ENCODE peak calls at places on chromosomes 5 and 9, in four cellular contexts. N, G, X and P are unnamed samples.

GRCh38 chr5:131899686-131900085 is 45.8 kb downstream of the MEIKIN start:
- DNase-seq in N (no peak), G (no peak), X (no peak), P (peak)

GRCh38 chr5:180117378-180117725 is 45.8 kb upstream of the RNF130 start:
- DNase-seq in N (no peak), G (no peak), X (no peak), P (no peak)

GRCh38 chr5:97365173-97365845 is 182.3 kb upstream of the RIOK2 start:
- DNase-seq in N (no peak), G (no peak), X (no peak), P (no peak)

GRCh38 chr9:37531699-37532098 is 44.5 kb downstream of the FBXO10 start:
- DNase-seq in N (peak), G (no peak), X (peak), P (no peak)

GRCh38 chr9:98563212-98563907 is 145.4 kb downstream of the GABBR2 start:
- DNase-seq in N (no peak), G (no peak), X (no peak), P (no peak)

GRCh38 chr9:7536310-7536939 is 263.2 kb downstream of the DMAC1 start:
- DNase-seq in N (peak), G (peak), X (peak), P (peak)

GRCh38 chr5:35246411-35246810 is 16.1 kb upstream of the PRLR start:
- DNase-seq in N (peak), G (no peak), X (no peak), P (no peak)

GRCh38 chr5:53360811-53361210 is 119.6 kb upstream of the FST start:
- DNase-seq in N (no peak), G (peak), X (no peak), P (peak)

GRCh38 chr9:72271617-72272478 is 93.2 kb downstream of the ZFAND5 start:
- DNase-seq in N (peak), G (peak), X (peak), P (peak)

GRCh38 chr5:163506726-163507125 is 1.3 kb downstream of the MAT2B start:
- DNase-seq in N (no peak), G (peak), X (peak), P (peak)

GRCh38 chr5:1832511-1833250 is 31.5 kb downstream of the NDUFS6 start:
- DNase-seq in N (no peak), G (no peak), X (no peak), P (no peak)

GRCh38 chr5:1757511-1757910 is 42.1 kb downstream of the MRPL36 start:
- DNase-seq in N (no peak), G (no peak), X (no peak), P (no peak)

GRCh38 chr9:135076876-135077430 is 10.5 kb upstream of the OLFM1 start:
- DNase-seq in N (no peak), G (no peak), X (no peak), P (no peak)

GRCh38 chr9:135073741-135074305 is 13.6 kb upstream of the OLFM1 start:
- DNase-seq in N (peak), G (no peak), X (no peak), P (no peak)

GRCh38 chr9:135074354-135075233 is 12.9 kb upstream of the OLFM1 start:
- DNase-seq in N (no peak), G (no peak), X (no peak), P (no peak)

GRCh38 chr9:135076143-135076875 is 11.2 kb upstream of the OLFM1 start:
- DNase-seq in N (no peak), G (no peak), X (no peak), P (no peak)

GRCh38 chr9:135075234-135076142 is 12.0 kb upstream of the OLFM1 start:
- DNase-seq in N (peak), G (no peak), X (no peak), P (no peak)
- H3K4me3 ChIP-seq in N (peak), G (no peak), X (no peak), P (no peak)

GRCh38 chr9:128558431-128559310 is 6.3 kb downstream of the SPTAN1 start:
- DNase-seq in N (peak), G (peak), X (peak), P (peak)
- TF ChIP-seq CTCF in N (no peak), G (no peak), X (no peak), P (no peak)

DNA sequence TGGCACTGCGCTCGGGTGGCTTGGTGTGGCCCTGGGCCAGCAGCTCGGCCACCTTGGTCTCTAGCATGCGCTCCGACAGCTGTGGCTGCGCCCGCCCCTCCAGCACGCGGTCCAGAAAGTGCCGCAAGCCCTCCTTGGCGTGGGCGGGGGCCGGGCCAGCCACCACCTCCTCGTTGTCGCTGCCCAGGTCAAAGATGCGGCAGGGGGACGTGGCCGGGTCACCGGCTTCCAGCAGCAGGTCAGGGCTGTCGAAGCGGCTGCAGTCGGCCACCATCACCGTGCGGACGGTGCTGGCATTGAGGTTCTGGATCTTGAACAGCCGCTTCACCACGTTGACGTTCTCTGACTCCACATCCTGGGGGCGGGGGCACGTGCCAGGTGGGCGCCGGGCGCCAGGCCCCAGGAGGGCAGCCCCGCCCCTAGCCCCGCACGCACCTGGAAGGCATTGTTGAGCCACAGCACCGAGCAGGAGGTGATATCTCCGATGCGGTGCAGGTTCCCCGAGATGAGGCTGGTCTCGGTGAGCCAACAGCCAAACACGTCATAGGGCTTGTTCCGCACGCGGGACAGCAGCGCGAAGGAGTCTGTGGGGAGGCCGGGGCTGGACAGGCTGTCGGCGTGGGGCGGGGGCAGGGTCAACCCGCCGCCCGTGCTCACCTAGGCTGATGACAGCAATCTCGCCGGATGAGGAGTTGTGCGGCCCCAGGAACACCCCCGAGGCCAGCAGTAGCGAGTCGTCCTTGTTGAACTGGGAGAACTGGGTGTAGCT is 2.2 kb downstream of the FBXW5 start:
- DNase-seq in N (no peak), G (no peak), X (no peak), P (no peak)
- H3K4me3 ChIP-seq in N (no peak), G (no peak), X (no peak), P (no peak)

GRCh38 chr9:137745541-137745991 is 126.8 kb downstream of the EHMT1 start:
- DNase-seq in N (peak), G (peak), X (peak), P (peak)
- TF ChIP-seq CTCF in N (no peak), G (no peak), X (no peak), P (no peak)

GRCh38 chr9:14347408-14348224 is 33.7 kb upstream of the NFIB start:
- DNase-seq in N (peak), G (no peak), X (no peak), P (peak)

GRCh38 chr9:14348241-14349140 is 34.5 kb upstream of the NFIB start:
- DNase-seq in N (no peak), G (no peak), X (no peak), P (peak)

GRCh38 chr9:14350766-14351165 is 36.8 kb upstream of the NFIB start:
- DNase-seq in N (no peak), G (no peak), X (no peak), P (peak)

GRCh38 chr9:14349818-14350333 is 35.9 kb upstream of the NFIB start:
- DNase-seq in N (no peak), G (no peak), X (no peak), P (no peak)

DNA sequence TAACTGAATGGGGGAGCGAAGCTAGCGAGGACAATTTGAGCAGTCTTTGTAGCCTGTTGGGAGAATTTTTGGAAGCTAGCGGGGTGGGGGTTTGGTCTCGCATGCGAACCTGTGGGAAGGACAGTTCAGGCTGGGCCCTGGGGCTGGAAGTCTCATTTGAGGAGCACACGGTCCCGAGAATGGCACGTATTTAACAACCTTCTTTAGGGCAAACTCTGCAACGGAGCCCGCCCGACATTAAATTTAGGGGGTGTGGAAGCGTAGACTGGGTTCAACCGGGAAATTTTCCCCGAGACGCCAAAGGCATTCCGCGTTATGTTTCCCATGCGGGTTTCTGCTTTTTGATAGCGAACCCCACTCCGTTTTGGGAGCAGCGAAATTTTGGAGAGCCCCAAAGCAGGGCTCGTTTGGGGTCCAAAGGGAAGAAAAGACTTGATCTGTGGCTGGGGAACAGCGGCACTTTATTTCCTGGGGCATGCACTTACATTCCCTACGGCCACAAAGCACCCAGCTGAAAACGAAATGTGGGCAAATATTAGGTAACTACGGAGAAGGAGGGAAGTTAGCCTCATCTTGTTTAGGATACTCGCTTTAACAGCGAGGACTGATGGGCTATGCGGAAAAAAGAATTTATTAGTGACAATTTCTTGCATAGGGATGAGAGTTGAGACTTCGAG is 35.3 kb upstream of the NFIB start:
- DNase-seq in N (no peak), G (no peak), X (no peak), P (peak)
- H3K4me3 ChIP-seq in N (no peak), G (peak), X (no peak), P (peak)